ENCODE peak calls at places on chromosome 4, in five cellular contexts. C, X, B, E and K are unnamed samples.

GRCh38 chr4:134777626-134778025 is 576.0 kb upstream of the PABPC4L start:
- DNase-seq in X (no peak), C (peak; percentile 3), E (no peak), B (no peak), K (no peak)

GRCh38 chr4:153916273-153916755 is 127.4 kb upstream of the SFRP2 start:
- DNase-seq in X (no peak), B (no peak), E (no peak), C (no peak), K (no peak)

GRCh38 chr4:105145059-105145912 is 1.4 kb upstream of the TET2 start:
- DNase-seq in E (no peak), C (no peak), X (no peak), B (no peak), K (no peak)

GRCh38 chr4:56655627-56656345 is 25.3 kb downstream of the HOPX start:
- DNase-seq in X (peak; percentile 18), E (no peak), C (no peak), B (no peak), K (peak; percentile 54)

GRCh38 chr4:85430697-85431096 is 44.3 kb upstream of the ARHGAP24 start:
- DNase-seq in B (no peak), E (no peak), C (no peak), X (no peak), K (no peak)

GRCh38 chr4:73859614-73860088 is 6.6 kb downstream of the PF4V1 start:
- DNase-seq in B (no peak), C (peak; percentile 79), E (peak; percentile 17), X (no peak), K (no peak)

GRCh38 chr4:17912011-17912410 is 101.2 kb downstream of the NCAPG start:
- DNase-seq in C (no peak), E (no peak), X (no peak), B (no peak), K (no peak)

GRCh38 chr4:77465271-77465670 is 140.3 kb upstream of the CXCL13 start:
- DNase-seq in E (no peak), X (no peak), B (no peak), C (peak; percentile 72), K (no peak)

GRCh38 chr4:82989567-82990429 is 20.8 kb downstream of the LIN54 start:
- DNase-seq in C (peak; percentile 15), E (no peak), B (no peak), X (no peak), K (no peak)

GRCh38 chr4:159425749-159426376 is 323.0 kb downstream of the RAPGEF2 start:
- DNase-seq in X (no peak), E (no peak), B (no peak), C (no peak), K (no peak)

GRCh38 chr4:142380052-142380598 is 466.0 kb downstream of the INPP4B start:
- DNase-seq in X (no peak), B (no peak), E (no peak), C (no peak), K (no peak)

GRCh38 chr4:1233641-1234277 is 15.2 kb downstream of the CTBP1 start:
- DNase-seq in E (no peak), C (peak; percentile 58), B (peak; percentile 89), X (peak; percentile 39), K (no peak)

GRCh38 chr4:6772223-6772928 is 10.2 kb upstream of the KIAA0232 start:
- DNase-seq in X (no peak), E (no peak), B (peak; percentile 33), C (no peak), K (no peak)

GRCh38 chr4:75028196-75028854 is 95.4 kb downstream of the PARM1 start:
- DNase-seq in B (no peak), E (no peak), X (no peak), C (no peak), K (no peak)

DNA sequence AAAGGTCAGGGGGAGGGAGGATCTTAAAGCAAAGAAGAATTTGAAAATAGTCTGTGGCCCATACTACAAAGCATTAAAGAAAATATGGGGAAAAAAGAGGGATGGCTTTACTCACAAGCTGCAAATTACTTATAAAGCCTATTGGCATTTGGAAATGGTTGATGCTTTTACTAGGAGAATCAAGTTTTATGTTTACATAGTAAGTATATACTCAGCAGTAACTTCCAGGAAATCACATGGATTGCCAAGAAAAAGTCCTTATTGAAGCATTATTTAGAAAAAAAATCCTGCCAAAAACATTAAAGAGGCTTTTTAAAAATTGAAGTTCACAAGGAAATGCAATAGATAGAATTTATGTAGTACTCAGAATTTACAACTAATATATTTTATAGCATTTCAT is 8.4 kb upstream of the SH3RF1 start:
- DNase-seq in E (no peak), B (no peak), C (no peak), X (no peak), K (no peak)
- TF ChIP-seq CTCF in E (no peak), B (no peak), C (no peak), X (no peak), K (no peak)

DNA sequence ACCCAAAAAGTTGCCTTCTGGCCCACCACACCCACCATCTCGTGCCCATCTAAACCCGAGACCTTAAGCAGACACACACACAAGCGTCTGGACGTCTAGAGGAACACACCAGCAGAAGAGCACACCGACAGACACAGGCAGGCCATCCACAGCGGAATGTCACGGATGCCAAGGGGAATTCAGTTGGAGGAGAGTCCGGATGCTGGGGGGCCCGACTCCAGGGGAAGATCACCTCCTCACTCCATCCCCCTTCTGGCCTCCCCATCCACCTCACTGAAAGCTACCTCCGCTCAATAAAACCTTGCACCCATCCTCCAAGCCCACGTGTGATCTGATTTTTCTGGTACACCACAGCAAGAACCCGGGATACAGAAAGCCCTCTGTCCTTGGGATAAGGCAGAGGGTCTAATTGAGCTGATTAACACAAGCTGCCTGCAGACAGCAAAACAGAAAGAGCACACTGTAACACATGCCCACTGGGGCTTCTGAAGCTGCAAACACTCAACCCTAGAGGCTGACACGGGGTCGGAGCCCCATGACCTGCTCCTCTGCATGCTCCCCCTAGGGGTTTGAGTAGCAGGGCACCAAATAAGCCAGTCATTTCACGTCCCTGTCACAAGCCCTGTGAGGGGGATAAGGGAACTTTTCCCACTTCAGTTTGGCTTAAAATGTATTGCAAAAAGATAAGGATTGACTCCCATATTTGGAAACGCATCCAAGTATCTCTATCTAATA is 339.6 kb upstream of the PCDH10 start:
- DNase-seq in B (no peak), E (no peak), C (no peak), X (no peak), K (no peak)
- TF ChIP-seq CTCF in B (no peak), E (no peak), C (no peak), X (no peak), K (no peak)

GRCh38 chr4:128385683-128386304 is 98.2 kb upstream of the PGRMC2 start:
- DNase-seq in E (no peak), B (no peak), X (no peak), C (peak; percentile 58), K (no peak)
- TF ChIP-seq CTCF in E (no peak), B (no peak), X (peak; percentile 12), C (peak; percentile 22), K (no peak)

DNA sequence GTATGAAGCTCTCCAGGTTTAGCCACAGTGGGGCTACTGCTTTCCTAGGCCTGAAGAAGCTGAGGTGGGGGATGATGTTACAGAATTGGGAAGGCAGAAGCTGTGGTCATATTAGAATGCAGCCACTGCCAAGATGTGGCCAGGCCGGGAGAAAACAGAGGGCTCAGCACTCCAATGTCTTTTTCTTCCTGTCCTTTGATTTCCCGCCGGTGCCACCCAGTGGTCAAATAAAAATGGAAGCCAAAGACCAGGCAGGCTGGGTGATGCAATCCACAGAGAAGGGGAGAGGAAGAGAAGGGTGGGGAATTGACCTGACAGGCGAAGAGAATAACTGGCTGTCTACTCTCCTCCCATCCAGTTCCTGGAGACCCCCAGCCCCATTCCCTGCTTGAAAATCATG is 94.9 kb upstream of the SHISA3 start:
- DNase-seq in C (peak; percentile 53), E (no peak), X (no peak), B (no peak), K (no peak)
- TF ChIP-seq CTCF in C (peak; percentile 35), E (no peak), X (peak; percentile 45), B (no peak), K (no peak)

DNA sequence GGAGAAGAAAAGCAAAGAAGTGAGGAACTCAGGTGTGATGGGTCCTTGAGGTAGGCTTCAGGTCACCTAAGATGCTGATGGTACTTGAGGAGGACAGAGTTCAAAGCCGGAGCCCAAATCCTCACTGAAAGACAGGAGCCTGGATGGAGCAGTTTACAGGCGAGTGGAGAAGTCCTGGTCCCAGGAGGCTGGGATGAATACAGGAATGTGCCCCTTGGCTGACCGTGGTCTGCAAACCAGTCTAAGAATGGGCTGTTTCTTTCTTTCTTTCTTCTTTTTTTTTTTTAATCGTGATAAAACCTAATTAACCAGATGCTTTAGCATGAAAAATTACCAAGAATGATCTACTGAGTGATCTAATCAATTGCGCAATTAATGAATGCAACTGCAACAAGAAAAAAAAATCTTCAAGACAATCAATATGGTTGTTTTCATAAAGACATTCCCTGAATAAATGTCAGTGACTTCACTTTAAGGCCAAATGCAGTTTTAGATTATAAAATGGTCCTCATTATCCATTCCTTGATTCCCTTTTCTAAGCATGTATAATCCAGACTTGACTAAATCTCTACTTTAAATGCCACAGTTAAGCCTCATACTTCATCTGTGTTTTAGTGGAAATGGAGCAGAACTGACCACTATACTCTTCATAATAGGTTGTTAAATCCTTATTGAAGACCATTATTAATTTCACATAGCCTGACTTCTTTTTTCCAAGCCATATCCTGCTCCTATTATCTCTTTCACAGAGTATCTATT is 51.5 kb upstream of the SETD7 start:
- DNase-seq in C (no peak), B (no peak), X (no peak), E (no peak), K (no peak)
- TF ChIP-seq CTCF in C (no peak), B (no peak), X (no peak), E (no peak), K (no peak)

GRCh38 chr4:19969492-19969891 is 282.2 kb upstream of the SLIT2 start:
- DNase-seq in C (no peak), B (no peak), X (no peak), E (no peak), K (no peak)
- TF ChIP-seq CTCF in C (peak; percentile 21), B (no peak), X (no peak), E (peak; percentile 12), K (no peak)